ENCODE peak calls at places on chromosome X, in nine cellular contexts. Q is AG08396, W is NCI-H524, G is Right ventricle myocardium superior, M is mesothelial cell of epicardium, O is ovary, B is NCI-H1417 treated with DMSO at 0.1 percent for 48 hours, R is activated T-cell treated with anti-CD3 and anti-CD28 coated beads for 1 hour, S is suprapubic skin. D is an unnamed sample.
A peak's percentile ranks its signal among the peaks of the same experiment; 100 is the strongest.

GRCh38 chrX:23511783-23512182 is 155.5 kb upstream of the PRDX4 start:
- DNase-seq in S (no peak), R (no peak), Q (no peak), O (no peak), M (no peak), G (no peak), W (no peak), B (no peak), D (no peak)

GRCh38 chrX:116009348-116009747 is 161.2 kb upstream of the AGTR2 start:
- DNase-seq in G (no peak), O (no peak), M (no peak), R (no peak), W (no peak), B (no peak), S (no peak), Q (no peak), D (no peak)

GRCh38 chrX:126165401-126165720 is 728 bp downstream of the DCAF12L2 start:
- DNase-seq in W (no peak), O (peak; percentile 17), B (no peak), Q (no peak), R (no peak), S (no peak), M (no peak), G (no peak), D (no peak)

GRCh38 chrX:81377329-81377728 is 175.4 kb downstream of the SH3BGRL start:
- DNase-seq in W (no peak), G (no peak), M (no peak), S (no peak), Q (peak; percentile 7), O (no peak), B (no peak), R (no peak), D (no peak)

GRCh38 chrX:106802388-106803275 is at the start of gene TBC1D8B:
- DNase-seq in Q (peak; percentile 68), W (peak; percentile 91), G (peak; percentile 70), B (peak; percentile 36), S (peak; percentile 84), O (peak; percentile 81), M (peak; percentile 31), R (no peak), D (no peak)

GRCh38 chrX:109847257-109848187 is 114.5 kb upstream of the ACSL4 start:
- DNase-seq in G (no peak), W (no peak), Q (peak; percentile 23), R (no peak), S (no peak), M (no peak), O (no peak), B (no peak), D (no peak)

GRCh38 chrX:118346258-118347094 is 570 bp downstream of the WDR44 start:
- DNase-seq in G (peak; percentile 57), O (no peak), S (peak; percentile 76), B (no peak), M (peak; percentile 23), W (peak; percentile 71), Q (peak; percentile 18), R (peak; percentile 36), D (peak; percentile 55)

GRCh38 chrX:153926594-153926862 is 464 bp upstream of the ARHGAP4 start:
- DNase-seq in S (no peak), G (no peak), W (no peak), O (no peak), R (no peak), M (no peak), Q (no peak), B (no peak), D (no peak)

GRCh38 chrX:39158801-39159657 is 357.8 kb downstream of the MID1IP1 start:
- DNase-seq in Q (no peak), B (peak; percentile 88), W (peak; percentile 93), R (no peak), S (no peak), M (no peak), G (no peak), O (no peak), D (no peak)

GRCh38 chrX:41917517-41917916 is 5.8 kb downstream of the CASK start:
- DNase-seq in S (no peak), W (no peak), Q (no peak), O (no peak), B (no peak), R (no peak), M (no peak), G (no peak), D (no peak)

GRCh38 chrX:56564182-56564885 is 907 bp downstream of the UBQLN2 start:
- DNase-seq in Q (peak; percentile 14), G (no peak), O (peak; percentile 38), M (no peak), B (no peak), W (peak; percentile 28), R (no peak), S (no peak), D (peak; percentile 10)

GRCh38 chrX:106955004-106955772 is 35.0 kb downstream of the CLDN2 start:
- DNase-seq in Q (no peak), B (no peak), R (no peak), G (no peak), W (no peak), O (no peak), M (no peak), S (no peak), D (no peak)

GRCh38 chrX:25968920-25969319 is 169.2 kb upstream of the MAGEB18 start:
- DNase-seq in M (no peak), W (no peak), O (no peak), G (no peak), Q (no peak), S (no peak), B (no peak), R (no peak), D (no peak)

GRCh38 chrX:21747523-21747922 is 10.4 kb downstream of the SMPX start:
- DNase-seq in W (no peak), G (no peak), O (no peak), B (no peak), R (no peak), Q (no peak), M (no peak), S (no peak), D (no peak)

GRCh38 chrX:117990438-117990837 is 126.2 kb downstream of the KLHL13 start:
- DNase-seq in S (no peak), O (no peak), B (no peak), W (no peak), G (no peak), R (no peak), M (no peak), Q (peak; percentile 21), D (no peak)

GRCh38 chrX:134568617-134569016 is 89.7 kb downstream of the PLAC1 start:
- DNase-seq in O (no peak), W (no peak), B (no peak), S (no peak), Q (no peak), R (no peak), M (no peak), G (no peak), D (no peak)